ENCODE peak calls at places on chromosome 17, in eight cellular contexts. K is NCI-H226, L is astrocyte of the cerebellum, E is neuronal stem cell, T is HEK293T, V is ELR, Y is posterior vena cava, P is glutamatergic neuron. B is an unnamed sample.

GRCh38 chr17:17570207-17570797 is 21.2 kb downstream of the PEMT start:
- DNase-seq in P (peak; percentile 74), T (peak; percentile 23), Y (no peak), E (no peak), L (peak; percentile 33), K (no peak), V (peak; percentile 54), B (no peak)

GRCh38 chr17:38604479-38605229 is 1.1 kb downstream of the SRCIN1 start:
- DNase-seq in V (no peak), P (peak; percentile 62), T (no peak), Y (no peak), K (no peak), E (no peak), L (no peak), B (no peak)

GRCh38 chr17:3973498-3974137 is 9.4 kb upstream of the ATP2A3 start:
- DNase-seq in K (no peak), E (no peak), T (no peak), V (no peak), Y (no peak), L (no peak), P (no peak), B (no peak)

GRCh38 chr17:385195-385835 is 32.7 kb upstream of the RPH3AL start:
- DNase-seq in E (peak; percentile 47), V (peak; percentile 21), T (peak; percentile 42), Y (peak; percentile 91), L (no peak), P (peak; percentile 78), K (peak; percentile 44), B (no peak)

GRCh38 chr17:53749178-53749577 is 73.5 kb upstream of the KIF2B start:
- DNase-seq in T (no peak), E (no peak), L (peak; percentile 50), P (peak; percentile 18), Y (no peak), K (no peak), V (peak; percentile 44), B (no peak)

GRCh38 chr17:4738136-4739121 is 1.2 kb upstream of the ZMYND15 start:
- DNase-seq in L (no peak), P (no peak), E (no peak), K (no peak), T (no peak), Y (no peak), V (no peak), B (no peak)

GRCh38 chr17:69802045-69802740 is 272.8 kb upstream of the KCNJ16 start:
- DNase-seq in K (no peak), E (no peak), L (no peak), Y (no peak), V (peak; percentile 18), T (no peak), P (no peak), B (no peak)

GRCh38 chr17:57760001-57760400 is 14.9 kb upstream of the CCDC182 start:
- DNase-seq in P (no peak), Y (no peak), L (no peak), K (no peak), E (no peak), T (no peak), V (no peak), B (no peak)

GRCh38 chr17:34156741-34157589 is 98.1 kb upstream of the CCL2 start:
- DNase-seq in V (no peak), E (peak; percentile 35), T (no peak), K (no peak), Y (no peak), P (peak; percentile 58), L (no peak), B (no peak)

GRCh38 chr17:80950466-80951120 is 41.0 kb upstream of the CHMP6 start:
- DNase-seq in P (no peak), L (no peak), V (no peak), E (no peak), T (no peak), Y (peak; percentile 49), K (no peak), B (no peak)

GRCh38 chr17:72421128-72422092 is 300.6 kb downstream of the SOX9 start:
- DNase-seq in E (no peak), K (peak; percentile 95), V (peak; percentile 100), Y (no peak), P (no peak), T (no peak), L (peak; percentile 95), B (peak; percentile 95)

GRCh38 chr17:2042355-2042929 is 620 bp downstream of the OVCA2 start:
- DNase-seq in Y (no peak), K (no peak), E (no peak), V (no peak), T (peak; percentile 34), L (no peak), P (peak; percentile 32), B (no peak)

GRCh38 chr17:40347319-40348135 is 17.0 kb downstream of the GJD3 start:
- DNase-seq in V (no peak), P (no peak), L (no peak), T (no peak), E (no peak), K (no peak), Y (no peak), B (no peak)

GRCh38 chr17:17793378-17794214 is 43.2 kb downstream of the SREBF1 start:
- DNase-seq in V (no peak), T (no peak), E (no peak), Y (no peak), K (no peak), P (no peak), L (no peak), B (no peak)

GRCh38 chr17:28357901-28358197 is 522 bp upstream of the POLDIP2 start:
- DNase-seq in E (no peak), V (no peak), K (no peak), T (no peak), P (no peak), Y (no peak), L (no peak), B (no peak)

GRCh38 chr17:68539536-68540469 is 27.6 kb downstream of the PRKAR1A start:
- DNase-seq in V (peak; percentile 19), E (peak; percentile 4), K (peak; percentile 3), Y (no peak), P (no peak), T (no peak), L (no peak), B (no peak)

GRCh38 chr17:57075785-57076184 is 9.3 kb upstream of the AKAP1 start:
- DNase-seq in T (no peak), P (no peak), K (no peak), E (no peak), V (no peak), Y (no peak), L (no peak), B (no peak)

GRCh38 chr17:65633988-65634387 is 72.5 kb upstream of the AXIN2 start:
- DNase-seq in V (no peak), P (no peak), Y (no peak), T (no peak), E (no peak), K (no peak), L (no peak), B (peak; percentile 41)

GRCh38 chr17:2798679-2799078 is 2.4 kb downstream of the RAP1GAP2 start:
- DNase-seq in T (no peak), E (no peak), Y (no peak), L (no peak), V (no peak), P (no peak), K (no peak), B (no peak)

GRCh38 chr17:48631693-48632578 is 5.8 kb upstream of the HOXB9 start:
- DNase-seq in T (no peak), K (no peak), E (no peak), V (no peak), L (no peak), P (no peak), Y (peak; percentile 65), B (no peak)

B was measured in glomerular endothelial cell.